ENCODE peak calls at places on chromosomes 4 and X, in nine cellular contexts. B is A549, D is upper lobe of left lung, S is heart left ventricle, F is fibroblast of pulmonary artery, H is GM23338, G is ovary, Y is H7, M is cardiac fibroblast. U is an unnamed sample.

GRCh38 chr4:153533387-153533786 is 67.2 kb downstream of the TMEM131L start:
- DNase-seq in B (no peak), D (no peak), S (no peak), F (no peak), H (no peak), G (no peak), Y (no peak), M (no peak), U (no peak)

GRCh38 chrX:53195401-53195800 is 29.6 kb downstream of the KDM5C start:
- DNase-seq in B (no peak), D (no peak), S (no peak), F (no peak), H (no peak), G (no peak), Y (no peak), M (no peak), U (no peak)

GRCh38 chr4:8185280-8185679 is 13.8 kb upstream of the SH3TC1 start:
- DNase-seq in B (no peak), D (no peak), S (no peak), F (peak; percentile 60), H (no peak), G (no peak), Y (peak; percentile 51), M (peak; percentile 71), U (peak; percentile 82)

GRCh38 chr4:41143721-41144379 is 70.5 kb downstream of the APBB2 start:
- DNase-seq in B (no peak), D (no peak), S (no peak), F (peak; percentile 42), H (no peak), G (no peak), Y (no peak), M (peak; percentile 58), U (no peak)

GRCh38 chr4:85720736-85721135 is 245.8 kb downstream of the ARHGAP24 start:
- DNase-seq in B (peak; percentile 17), D (no peak), S (no peak), F (peak; percentile 62), H (no peak), G (no peak), Y (no peak), M (peak; percentile 62), U (no peak)

GRCh38 chr4:121998024-121998423 is 46.2 kb upstream of the TRPC3 start:
- DNase-seq in B (no peak), D (no peak), S (peak; percentile 25), F (no peak), H (peak; percentile 63), G (no peak), Y (peak; percentile 19), M (no peak), U (no peak)

GRCh38 chr4:164771088-164771487 is 17.2 kb downstream of the SMIM31 start:
- DNase-seq in B (no peak), D (no peak), S (no peak), F (no peak), H (no peak), G (no peak), Y (no peak), M (no peak), U (no peak)

GRCh38 chrX:109826954-109827708 is 94.1 kb upstream of the ACSL4 start:
- DNase-seq in B (peak; percentile 21), D (no peak), S (no peak), F (peak; percentile 75), H (peak; percentile 3), G (no peak), Y (no peak), M (peak; percentile 76), U (peak; percentile 51)

GRCh38 chr4:7872264-7872771 is 67.3 kb downstream of the AFAP1 start:
- DNase-seq in B (no peak), D (no peak), S (no peak), F (peak; percentile 89), H (no peak), G (peak; percentile 53), Y (no peak), M (peak; percentile 91), U (peak; percentile 93)

GRCh38 chr4:15444276-15444675 is 16.4 kb downstream of the C1QTNF7 start:
- DNase-seq in B (no peak), D (peak; percentile 52), S (no peak), F (no peak), H (no peak), G (no peak), Y (no peak), M (no peak), U (no peak)

GRCh38 chrX:56564182-56564885 is 907 bp downstream of the UBQLN2 start:
- DNase-seq in B (no peak), D (no peak), S (peak; percentile 30), F (peak; percentile 18), H (peak; percentile 3), G (peak; percentile 38), Y (peak; percentile 10), M (peak; percentile 21), U (no peak)

GRCh38 chrX:56569378-56570061 is 6.1 kb downstream of the UBQLN2 start:
- DNase-seq in B (no peak), D (no peak), S (no peak), F (no peak), H (no peak), G (no peak), Y (no peak), M (no peak), U (no peak)

GRCh38 chrX:56563231-56564116 is at the start of gene UBQLN2:
- DNase-seq in B (no peak), D (peak; percentile 94), S (peak; percentile 85), F (peak; percentile 81), H (peak; percentile 76), G (peak; percentile 84), Y (peak; percentile 70), M (peak; percentile 88), U (peak; percentile 30)

DNA sequence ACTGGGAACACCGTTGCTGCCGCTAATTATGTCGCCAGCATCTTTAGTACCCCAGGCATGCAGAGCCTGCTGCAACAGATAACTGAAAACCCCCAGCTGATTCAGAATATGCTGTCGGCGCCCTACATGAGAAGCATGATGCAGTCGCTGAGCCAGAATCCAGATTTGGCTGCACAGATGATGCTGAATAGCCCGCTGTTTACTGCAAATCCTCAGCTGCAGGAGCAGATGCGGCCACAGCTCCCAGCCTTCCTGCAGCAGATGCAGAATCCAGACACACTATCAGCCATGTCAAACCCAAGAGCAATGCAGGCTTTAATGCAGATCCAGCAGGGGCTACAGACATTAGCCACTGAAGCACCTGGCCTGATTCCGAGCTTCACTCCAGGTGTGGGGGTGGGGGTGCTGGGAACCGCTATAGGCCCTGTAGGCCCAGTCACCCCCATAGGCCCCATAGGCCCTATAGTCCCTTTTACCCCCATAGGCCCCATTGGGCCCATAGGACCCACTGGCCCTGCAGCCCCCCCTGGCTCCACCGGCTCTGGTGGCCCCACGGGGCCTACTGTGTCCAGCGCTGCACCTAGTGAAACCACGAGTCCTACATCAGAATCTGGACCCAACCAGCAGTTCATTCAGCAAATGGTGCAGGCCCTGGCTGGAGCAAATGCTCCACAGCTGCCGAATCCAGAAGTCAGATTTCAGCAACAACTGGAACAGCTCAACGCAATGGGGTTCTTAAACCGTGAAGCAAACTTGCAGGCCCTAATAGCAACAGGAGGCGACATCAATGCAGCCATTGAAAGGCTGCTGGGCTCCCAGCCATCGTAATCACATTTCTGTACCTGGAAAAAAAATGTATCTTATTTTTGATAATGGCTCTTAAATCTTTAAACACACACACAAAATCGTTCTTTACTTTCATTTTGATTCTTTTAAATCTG is 1.8 kb downstream of the UBQLN2 start:
- DNase-seq in B (no peak), D (peak; percentile 9), S (no peak), F (peak; percentile 3), H (peak; percentile 1), G (peak; percentile 19), Y (peak; percentile 11), M (peak; percentile 1), U (no peak)
- H3K4me3 ChIP-seq in B (peak overlapping the region; percentile 70), D (peak overlapping the region; percentile 65), S (peak overlapping the region; percentile 70), F (peak overlapping the region; percentile 74), H (peak overlapping the region; percentile 83), G (peak overlapping the region; percentile 56), Y (peak overlapping the region; percentile 78), M (peak overlapping the region; percentile 66), U (peak overlapping the region; percentile 60)

DNA sequence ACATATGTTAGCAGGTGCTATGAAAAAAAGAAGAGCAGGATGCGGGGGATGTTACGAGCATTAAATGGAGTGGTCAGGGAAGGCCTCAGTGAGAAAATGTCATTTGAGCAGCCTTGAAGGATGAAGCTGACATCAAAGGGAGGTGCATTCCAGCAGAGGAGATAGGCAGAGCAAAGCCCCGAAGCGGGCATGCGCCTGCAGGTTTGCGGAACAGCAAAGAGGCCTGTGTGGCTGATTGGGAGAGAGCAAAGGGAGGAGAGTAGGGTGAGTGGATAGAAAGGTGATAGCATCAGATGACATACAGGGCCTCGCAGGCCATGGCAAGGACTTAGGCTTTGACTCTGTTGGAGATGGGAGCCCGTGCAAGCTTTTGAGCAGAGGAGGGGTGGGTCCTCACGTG is 95.4 kb upstream of the GPR50 start:
- DNase-seq in B (no peak), D (peak; percentile 5), S (no peak), F (no peak), H (peak; percentile 39), G (no peak), Y (peak; percentile 6), M (no peak), U (no peak)
- H3K4me3 ChIP-seq in B (no peak overlapping the region), D (no peak overlapping the region), S (no peak overlapping the region), F (no peak overlapping the region), H (no peak overlapping the region), G (no peak overlapping the region), Y (no peak overlapping the region), M (no peak overlapping the region), U (no peak overlapping the region)

DNA sequence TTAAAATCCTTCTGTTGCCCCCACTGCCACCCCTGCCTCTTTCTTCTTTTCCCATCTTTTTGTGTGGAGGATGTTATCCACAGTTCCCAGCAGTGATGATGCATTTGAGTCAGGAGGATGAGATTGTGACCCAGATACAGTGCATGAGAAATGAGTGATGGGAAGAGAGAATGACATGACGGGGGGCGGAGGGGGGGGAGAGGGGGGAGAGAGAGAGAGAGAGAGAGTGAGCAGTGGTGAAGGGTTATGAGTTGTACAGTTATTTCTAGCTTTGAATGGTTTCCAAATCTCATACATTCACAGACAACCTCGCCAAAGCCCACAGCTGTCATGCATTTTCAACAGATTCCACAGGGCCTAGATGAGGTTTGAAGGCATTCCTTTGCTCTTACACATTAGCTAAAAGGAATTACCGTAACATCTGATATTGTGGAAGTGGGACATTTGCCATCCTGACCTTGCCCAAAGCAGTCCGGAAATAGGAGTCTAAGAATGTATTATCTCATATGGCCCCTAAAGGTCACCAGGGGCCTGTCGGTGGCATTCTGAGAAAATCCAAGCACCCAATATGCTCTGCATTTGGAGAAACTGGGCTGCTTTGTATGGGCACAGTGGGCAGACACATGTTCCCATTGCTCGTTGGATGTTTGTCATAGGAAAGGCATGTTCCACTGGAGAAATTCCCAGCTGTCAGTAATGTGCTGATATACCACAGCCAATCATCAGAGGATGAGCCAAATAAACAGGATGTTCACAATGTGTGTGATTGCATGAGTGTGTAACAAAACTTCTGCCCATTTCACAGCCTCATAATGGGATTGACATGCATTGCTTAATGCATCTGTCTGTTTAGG is 435.8 kb downstream of the SPRY1 start:
- DNase-seq in B (no peak), D (no peak), S (peak; percentile 75), F (peak; percentile 100), H (no peak), G (no peak), Y (no peak), M (peak; percentile 100), U (peak; percentile 100)
- H3K4me3 ChIP-seq in B (no peak overlapping the region), D (no peak overlapping the region), S (no peak overlapping the region), F (no peak overlapping the region), H (no peak overlapping the region), G (no peak overlapping the region), Y (no peak overlapping the region), M (no peak overlapping the region), U (no peak overlapping the region)

DNA sequence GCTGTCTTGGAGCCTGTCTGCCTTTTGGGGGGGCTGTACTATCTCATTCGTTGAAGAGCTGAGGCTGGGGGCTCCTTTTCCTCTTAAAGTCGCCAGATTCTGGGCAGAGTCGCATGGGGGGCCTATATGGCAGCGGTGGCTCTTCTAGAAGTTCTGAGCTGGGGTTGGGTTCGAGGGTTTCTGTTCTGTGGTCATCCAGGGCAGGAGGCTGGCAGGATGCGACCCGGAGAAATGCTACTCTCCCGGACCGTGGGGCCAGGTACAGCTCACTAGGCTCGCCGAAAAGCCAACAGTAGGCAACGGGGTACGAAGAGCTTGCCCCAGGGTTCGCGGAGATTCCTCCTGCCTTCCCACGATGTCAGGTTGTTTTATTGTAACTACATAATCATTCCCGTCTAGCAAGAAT is 1.9 kb upstream of the CITED1 start:
- DNase-seq in B (no peak), D (no peak), S (no peak), F (no peak), H (peak; percentile 17), G (no peak), Y (no peak), M (no peak), U (no peak)
- H3K4me3 ChIP-seq in B (peak overlapping the region; percentile 63), D (peak overlapping the region; percentile 57), S (peak overlapping the region; percentile 57), F (no peak overlapping the region), H (peak overlapping the region; percentile 58), G (peak overlapping the region; percentile 26), Y (peak overlapping the region; percentile 45), M (no peak overlapping the region), U (no peak overlapping the region)

U was measured in skeletal muscle cell.